ENCODE peak calls at places on chromosomes 11 and 22, in five cellular contexts. One of them, this sample, is unnamed.
A peak's percentile ranks its signal among the peaks of the same experiment; 100 is the strongest.

GRCh38 chr22:28967163-28967562 is 83.8 kb downstream of the ZNRF3 start:
- DNase-seq in lower lobe of right lung: no peak
- DNase-seq in fibroblast of pulmonary artery: no peak
- DNase-seq in IMR-90: no peak
- DNase-seq in K562: no peak
- DNase-seq in this sample: no peak

GRCh38 chr22:41682033-41682807 is 6.4 kb downstream of the SNU13 start:
- DNase-seq in lower lobe of right lung: peak; percentile 87
- DNase-seq in K562: peak; percentile 94
- DNase-seq in IMR-90: peak; percentile 88
- DNase-seq in fibroblast of pulmonary artery: peak; percentile 93
- DNase-seq in this sample: peak; percentile 88

GRCh38 chr22:39654959-39655579 is 84.5 kb downstream of the CACNA1I start:
- DNase-seq in K562: peak; percentile 52
- DNase-seq in lower lobe of right lung: no peak
- DNase-seq in fibroblast of pulmonary artery: no peak
- DNase-seq in IMR-90: no peak
- DNase-seq in this sample: no peak

GRCh38 chr22:35839811-35840739 is 122.4 kb downstream of the APOL5 start:
- DNase-seq in lower lobe of right lung: peak; percentile 84
- DNase-seq in K562: peak; percentile 92
- DNase-seq in fibroblast of pulmonary artery: peak; percentile 98
- DNase-seq in IMR-90: peak; percentile 98
- DNase-seq in this sample: peak; percentile 99

GRCh38 chr11:71355266-71355665 is 92.9 kb downstream of the DHCR7 start:
- DNase-seq in fibroblast of pulmonary artery: no peak
- DNase-seq in K562: no peak
- DNase-seq in IMR-90: peak; percentile 39
- DNase-seq in lower lobe of right lung: no peak
- DNase-seq in this sample: peak; percentile 53

GRCh38 chr11:119680899-119681370 is 48.1 kb downstream of the NECTIN1 start:
- DNase-seq in lower lobe of right lung: no peak
- DNase-seq in fibroblast of pulmonary artery: peak; percentile 31
- DNase-seq in K562: no peak
- DNase-seq in IMR-90: peak; percentile 7
- DNase-seq in this sample: peak; percentile 57

GRCh38 chr11:10909141-10909883 is 51.5 kb upstream of the ZBED5 start:
- DNase-seq in K562: no peak
- DNase-seq in lower lobe of right lung: no peak
- DNase-seq in IMR-90: peak; percentile 42
- DNase-seq in fibroblast of pulmonary artery: no peak
- DNase-seq in this sample: no peak

GRCh38 chr22:19395276-19395675 is 36.3 kb downstream of the HIRA start:
- DNase-seq in K562: no peak
- DNase-seq in IMR-90: no peak
- DNase-seq in lower lobe of right lung: no peak
- DNase-seq in fibroblast of pulmonary artery: no peak
- DNase-seq in this sample: no peak

GRCh38 chr11:7611411-7611810 is 61.9 kb downstream of the CYB5R2 start:
- DNase-seq in lower lobe of right lung: no peak
- DNase-seq in fibroblast of pulmonary artery: no peak
- DNase-seq in IMR-90: peak; percentile 4
- DNase-seq in K562: no peak
- DNase-seq in this sample: no peak

GRCh38 chr22:44526431-44527115 is 28.5 kb upstream of the RTL6 start:
- DNase-seq in IMR-90: no peak
- DNase-seq in lower lobe of right lung: no peak
- DNase-seq in fibroblast of pulmonary artery: no peak
- DNase-seq in K562: no peak
- DNase-seq in this sample: no peak

DNA sequence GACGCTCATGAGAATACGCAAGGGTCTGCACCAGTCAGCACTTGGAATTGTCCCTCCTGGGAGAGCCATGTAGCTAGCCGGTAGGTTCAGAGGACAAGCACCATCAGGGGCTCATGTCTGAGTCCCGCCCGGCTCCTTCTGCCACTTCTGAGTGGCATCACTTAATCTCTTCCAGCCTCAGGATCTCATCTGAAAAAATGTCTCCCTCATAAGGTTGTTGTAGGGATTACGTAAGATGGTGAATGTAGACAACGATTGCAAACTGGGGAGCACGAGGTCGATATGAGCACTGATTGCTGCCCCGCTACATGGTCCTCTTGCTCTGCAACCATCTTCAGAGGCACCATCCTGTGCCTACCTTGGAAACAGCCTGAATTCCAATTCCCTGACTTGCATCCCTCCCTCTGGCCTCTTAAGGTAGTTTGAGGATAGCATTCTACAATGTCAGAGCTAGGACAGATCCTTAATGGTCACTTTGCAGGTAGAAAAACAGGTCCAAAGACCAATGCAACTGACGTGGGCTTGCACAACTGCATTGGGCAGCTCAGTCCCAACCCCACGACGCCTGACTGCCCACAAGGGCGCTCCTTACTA is 115.8 kb upstream of the TMEM45B start:
- DNase-seq in IMR-90: no peak
- DNase-seq in K562: no peak
- DNase-seq in fibroblast of pulmonary artery: no peak
- DNase-seq in lower lobe of right lung: no peak
- DNase-seq in this sample: no peak
- TF ChIP-seq CTCF in IMR-90: no peak
- TF ChIP-seq CTCF in K562: no peak
- TF ChIP-seq CTCF in fibroblast of pulmonary artery: no peak
- TF ChIP-seq CTCF in lower lobe of right lung: no peak
- TF ChIP-seq CTCF in this sample: no peak

DNA sequence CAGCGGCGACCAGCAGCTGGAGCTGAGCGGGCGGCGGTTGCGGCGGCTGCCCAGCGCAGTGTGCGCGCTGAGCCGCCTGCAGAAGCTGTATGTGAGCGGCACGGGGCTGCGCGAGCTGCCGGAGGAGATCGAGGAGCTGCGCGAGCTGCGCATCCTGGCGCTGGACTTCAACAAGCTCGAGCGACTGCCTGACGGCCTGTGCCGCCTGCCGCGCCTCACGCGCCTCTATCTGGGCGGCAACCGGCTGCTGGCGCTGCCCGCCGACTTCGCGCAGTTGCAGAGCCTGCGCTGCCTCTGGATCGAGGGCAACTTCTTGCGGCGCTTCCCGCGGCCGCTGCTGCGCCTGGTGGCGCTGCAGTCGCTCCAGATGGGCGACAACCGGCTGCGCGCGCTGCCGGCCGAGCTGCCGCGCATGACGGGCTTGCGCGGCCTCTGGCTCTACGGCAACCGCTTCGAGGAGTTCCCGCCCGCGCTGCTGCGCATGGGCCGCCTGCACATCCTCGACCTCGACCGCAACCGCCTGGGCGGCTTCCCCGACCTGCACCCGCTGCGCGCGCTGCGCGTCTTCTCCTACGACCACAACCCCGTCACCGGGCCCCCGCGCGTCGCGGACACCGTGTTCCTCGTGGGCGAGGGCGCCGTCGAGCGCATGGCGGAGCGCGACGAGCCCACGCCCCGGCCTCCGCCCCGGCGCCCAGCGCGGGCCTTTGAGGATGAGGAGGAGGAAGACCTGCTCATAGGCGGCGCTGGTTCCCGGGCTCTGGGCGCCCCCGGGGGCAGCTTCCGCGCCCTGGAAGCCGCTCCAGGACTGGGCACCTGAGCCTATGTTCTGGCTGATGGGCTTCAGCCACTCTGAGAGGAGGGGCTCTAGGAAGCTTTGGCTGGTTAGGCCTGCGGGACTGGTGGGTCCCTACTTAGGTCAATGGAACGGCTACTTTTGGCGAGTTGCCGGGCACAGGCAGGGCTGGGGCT is 795 bp downstream of the LRRC10B start:
- DNase-seq in K562: peak; percentile 83
- DNase-seq in IMR-90: peak; percentile 69
- DNase-seq in fibroblast of pulmonary artery: peak; percentile 65
- DNase-seq in lower lobe of right lung: peak; percentile 76
- DNase-seq in this sample: peak; percentile 67
- H3K4me3 ChIP-seq in K562: peak overlapping the region; percentile 29
- H3K4me3 ChIP-seq in IMR-90: no peak overlapping the region
- H3K4me3 ChIP-seq in fibroblast of pulmonary artery: no peak overlapping the region
- H3K4me3 ChIP-seq in lower lobe of right lung: peak overlapping the region; percentile 42
- H3K4me3 ChIP-seq in this sample: no peak overlapping the region

DNA sequence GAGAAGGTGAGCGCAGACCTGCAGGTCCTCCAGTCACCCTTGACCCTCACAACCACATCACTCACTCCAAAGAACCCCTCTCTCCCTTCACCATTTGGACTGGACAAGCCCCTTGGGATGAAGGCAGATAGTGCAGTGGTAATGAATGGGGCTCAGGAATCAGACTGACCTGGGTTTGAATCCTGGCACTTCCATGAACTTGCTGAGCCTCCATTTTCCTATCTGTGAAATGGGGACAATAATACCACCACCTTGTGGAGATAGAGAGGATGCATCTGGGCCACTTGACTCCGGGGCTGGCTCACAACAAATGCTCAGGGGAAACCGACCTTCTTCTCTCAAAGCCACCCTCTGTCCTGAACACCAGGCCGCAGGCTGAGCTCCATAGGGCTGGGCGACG is 178.1 kb downstream of the ST3GAL4 start:
- DNase-seq in K562: no peak
- DNase-seq in fibroblast of pulmonary artery: no peak
- DNase-seq in lower lobe of right lung: no peak
- DNase-seq in IMR-90: no peak
- DNase-seq in this sample: no peak
- TF ChIP-seq CTCF in K562: no peak
- TF ChIP-seq CTCF in fibroblast of pulmonary artery: no peak
- TF ChIP-seq CTCF in lower lobe of right lung: no peak
- TF ChIP-seq CTCF in IMR-90: no peak
- TF ChIP-seq CTCF in this sample: no peak

GRCh38 chr11:73218830-73219215 is 742 bp downstream of the P2RY2 start:
- DNase-seq in lower lobe of right lung: no peak
- DNase-seq in IMR-90: no peak
- DNase-seq in fibroblast of pulmonary artery: no peak
- DNase-seq in K562: no peak
- DNase-seq in this sample: no peak
- H3K4me3 ChIP-seq in lower lobe of right lung: peak overlapping the region; percentile 65
- H3K4me3 ChIP-seq in IMR-90: no peak overlapping the region
- H3K4me3 ChIP-seq in fibroblast of pulmonary artery: peak overlapping the region; percentile 42
- H3K4me3 ChIP-seq in K562: no peak overlapping the region
- H3K4me3 ChIP-seq in this sample: peak overlapping the region; percentile 31

DNA sequence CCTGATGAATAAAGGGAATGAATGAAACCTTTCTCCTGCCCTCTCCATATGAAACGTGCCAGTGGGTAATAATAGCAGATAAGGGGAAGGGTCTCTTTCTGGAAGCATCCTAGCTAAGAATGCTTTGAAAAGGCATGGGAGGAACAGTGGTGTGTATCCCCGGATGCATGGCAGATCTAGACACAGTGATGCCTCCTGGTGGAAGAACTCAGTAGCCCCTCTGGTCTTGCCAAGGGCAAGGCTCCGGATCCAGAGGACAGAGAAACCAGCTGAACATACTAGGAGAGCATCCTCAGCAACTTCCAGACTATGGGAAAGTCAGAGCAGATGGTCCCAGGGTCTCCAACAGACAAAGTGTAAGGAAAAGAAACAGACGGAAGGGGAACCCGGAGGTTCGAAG is 6.4 kb downstream of the BAIAP2L2 start:
- DNase-seq in IMR-90: peak; percentile 11
- DNase-seq in K562: peak; percentile 43
- DNase-seq in lower lobe of right lung: peak; percentile 10
- DNase-seq in fibroblast of pulmonary artery: peak; percentile 40
- DNase-seq in this sample: peak; percentile 25
- TF ChIP-seq CTCF in IMR-90: peak; percentile 29
- TF ChIP-seq CTCF in K562: peak; percentile 45
- TF ChIP-seq CTCF in lower lobe of right lung: no peak
- TF ChIP-seq CTCF in fibroblast of pulmonary artery: peak; percentile 48
- TF ChIP-seq CTCF in this sample: peak; percentile 46

GRCh38 chr22:25744694-25745093 is 2.7 kb downstream of the MYO18B start:
- DNase-seq in IMR-90: no peak
- DNase-seq in lower lobe of right lung: no peak
- DNase-seq in fibroblast of pulmonary artery: no peak
- DNase-seq in K562: no peak
- DNase-seq in this sample: no peak

GRCh38 chr22:25745341-25746011 is 3.5 kb downstream of the MYO18B start:
- DNase-seq in fibroblast of pulmonary artery: peak; percentile 72
- DNase-seq in IMR-90: peak; percentile 58
- DNase-seq in lower lobe of right lung: no peak
- DNase-seq in K562: no peak
- DNase-seq in this sample: peak; percentile 81

GRCh38 chr22:25742918-25743708 is 1.1 kb downstream of the MYO18B start:
- DNase-seq in lower lobe of right lung: no peak
- DNase-seq in IMR-90: no peak
- DNase-seq in K562: peak; percentile 43
- DNase-seq in fibroblast of pulmonary artery: no peak
- DNase-seq in this sample: no peak

GRCh38 chr22:25739659-25740344 is 2.2 kb upstream of the MYO18B start:
- DNase-seq in IMR-90: no peak
- DNase-seq in K562: no peak
- DNase-seq in fibroblast of pulmonary artery: no peak
- DNase-seq in lower lobe of right lung: no peak
- DNase-seq in this sample: no peak

DNA sequence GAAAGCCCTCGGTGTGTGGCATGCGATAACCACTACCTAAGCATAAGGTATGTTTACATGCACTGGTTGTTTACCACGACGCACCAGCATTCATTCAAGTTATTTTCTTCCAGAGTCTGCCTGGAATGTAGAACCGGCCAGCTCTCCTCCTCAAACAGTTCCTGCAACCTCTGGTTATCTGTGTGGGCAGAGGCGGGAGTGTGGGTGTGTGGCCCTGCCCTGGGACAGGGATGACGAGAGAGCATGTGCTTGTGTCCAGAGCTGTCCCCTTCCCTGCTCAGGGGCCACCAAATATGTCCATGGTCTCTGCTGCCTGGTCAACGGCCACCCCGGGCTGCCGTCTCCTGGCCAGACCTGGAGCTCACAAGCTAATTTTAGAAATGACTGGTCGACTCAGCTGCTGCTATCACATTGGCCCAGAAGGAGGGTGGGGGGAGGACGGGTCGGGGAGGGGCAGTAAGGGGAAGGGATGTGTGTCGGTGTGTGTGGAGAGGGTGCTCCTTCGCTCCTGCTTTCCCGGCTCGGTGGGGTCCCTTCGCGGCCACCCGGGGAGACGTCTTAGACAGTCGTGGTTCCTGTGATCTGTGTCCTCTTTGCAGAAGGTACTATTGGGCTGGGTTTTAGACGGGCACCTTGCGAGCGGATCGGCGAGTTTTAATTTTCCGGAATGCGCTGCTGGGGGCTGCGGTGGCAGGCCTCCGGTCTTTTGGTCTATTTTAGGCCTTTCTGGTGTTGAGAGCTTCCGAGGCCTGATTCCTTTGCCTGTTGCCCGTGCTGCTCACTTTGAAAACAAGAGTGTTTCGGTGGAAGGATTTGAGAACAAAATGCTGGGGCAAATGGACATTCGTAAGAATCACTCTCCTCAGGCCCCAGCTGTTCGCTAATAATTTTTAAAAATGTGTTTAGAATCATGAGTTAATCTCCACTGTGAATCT is at the start of gene MYO18B:
- DNase-seq in K562: peak; percentile 90
- DNase-seq in IMR-90: no peak
- DNase-seq in lower lobe of right lung: no peak
- DNase-seq in fibroblast of pulmonary artery: no peak
- DNase-seq in this sample: no peak
- H3K4me3 ChIP-seq in K562: peak within 1 kb of the TSS; percentile 78
- H3K4me3 ChIP-seq in IMR-90: no peak within 1 kb of the TSS
- H3K4me3 ChIP-seq in lower lobe of right lung: no peak within 1 kb of the TSS
- H3K4me3 ChIP-seq in fibroblast of pulmonary artery: no peak within 1 kb of the TSS
- H3K4me3 ChIP-seq in this sample: peak within 1 kb of the TSS; percentile 17

This sample was measured in cardiac fibroblast.